ENCODE peak calls at places on chromosomes 11 and 22, in seven cellular contexts. N, F, O, E, J, A and M are unnamed samples.

GRCh38 chr11:33182246-33182878 is 21.1 kb upstream of the CSTF3 start:
- DNase-seq in N (no peak), F (no peak), O (no peak), E (no peak), J (no peak), A (no peak), M (no peak)

GRCh38 chr11:61587541-61587941 is 6.7 kb upstream of the SYT7 start:
- DNase-seq in N (no peak), F (no peak), O (no peak), E (peak; percentile 87), J (no peak), A (peak; percentile 70), M (peak; percentile 72)

GRCh38 chr11:86068138-86068861 is 584 bp downstream of the PICALM start:
- DNase-seq in N (no peak), F (no peak), O (no peak), E (peak; percentile 65), J (peak; percentile 35), A (peak; percentile 31), M (peak; percentile 37)

GRCh38 chr22:27751277-27752070 is 50.1 kb downstream of the MN1 start:
- DNase-seq in N (no peak), F (no peak), O (no peak), E (no peak), J (no peak), A (no peak), M (no peak)

GRCh38 chr11:1746516-1746931 is 3.9 kb downstream of the IFITM10 start:
- DNase-seq in N (no peak), F (no peak), O (no peak), E (no peak), J (no peak), A (peak; percentile 29), M (peak; percentile 82)

GRCh38 chr11:45106006-45106405 is 40.4 kb upstream of the PRDM11 start:
- DNase-seq in N (peak; percentile 60), F (no peak), O (peak; percentile 53), E (no peak), J (no peak), A (no peak), M (no peak)

GRCh38 chr11:45025716-45026492 is 75.2 kb upstream of the TP53I11 start:
- DNase-seq in N (peak; percentile 77), F (peak; percentile 15), O (peak; percentile 60), E (no peak), J (no peak), A (peak; percentile 72), M (peak; percentile 85)

GRCh38 chr22:22771696-22772377 is 115.8 kb upstream of the IGLL5 start:
- DNase-seq in N (peak; percentile 61), F (no peak), O (peak; percentile 18), E (no peak), J (no peak), A (no peak), M (no peak)

GRCh38 chr11:86737752-86738151 is 62.6 kb upstream of the PRSS23 start:
- DNase-seq in N (no peak), F (no peak), O (no peak), E (no peak), J (peak; percentile 64), A (no peak), M (no peak)

GRCh38 chr11:29310016-29310415 is 706.8 kb downstream of the KCNA4 start:
- DNase-seq in N (no peak), F (peak; percentile 50), O (no peak), E (no peak), J (peak; percentile 76), A (no peak), M (no peak)

GRCh38 chr11:11044137-11044855 is 186.4 kb upstream of the ZBED5 start:
- DNase-seq in N (no peak), F (no peak), O (no peak), E (no peak), J (no peak), A (no peak), M (no peak)

GRCh38 chr11:126079640-126080205 is 17.1 kb upstream of the CDON start:
- DNase-seq in N (no peak), F (no peak), O (no peak), E (peak; percentile 30), J (peak; percentile 5), A (no peak), M (no peak)

GRCh38 chr11:14835491-14836105 is 56.4 kb downstream of the CYP2R1 start:
- DNase-seq in N (no peak), F (no peak), O (no peak), E (no peak), J (no peak), A (no peak), M (no peak)

GRCh38 chr11:72816404-72816990 is 2.3 kb downstream of the ATG16L2 start:
- DNase-seq in N (no peak), F (no peak), O (no peak), E (no peak), J (no peak), A (no peak), M (no peak)

GRCh38 chr11:45092901-45093760 is 53.3 kb upstream of the PRDM11 start:
- DNase-seq in N (peak; percentile 38), F (peak; percentile 43), O (no peak), E (no peak), J (peak; percentile 15), A (no peak), M (no peak)

GRCh38 chr11:2987881-2988280 is 4.2 kb downstream of the NAP1L4 start:
- DNase-seq in N (no peak), F (no peak), O (no peak), E (no peak), J (peak; percentile 31), A (no peak), M (no peak)

GRCh38 chr22:31533391-31533790 is 37.1 kb downstream of the SFI1 start:
- DNase-seq in N (no peak), F (no peak), O (no peak), E (no peak), J (no peak), A (no peak), M (no peak)

GRCh38 chr11:134429104-134429503 is 17.1 kb upstream of the B3GAT1 start:
- DNase-seq in N (no peak), F (no peak), O (no peak), E (no peak), J (no peak), A (no peak), M (no peak)

GRCh38 chr22:41564563-41564962 is 3.8 kb downstream of the CSDC2 start:
- DNase-seq in N (no peak), F (no peak), O (no peak), E (no peak), J (peak; percentile 30), A (no peak), M (no peak)

GRCh38 chr22:41561788-41562187 is 978 bp downstream of the CSDC2 start:
- DNase-seq in N (no peak), F (no peak), O (no peak), E (no peak), J (no peak), A (peak; percentile 67), M (no peak)

GRCh38 chr22:41562461-41562860 is 1.7 kb downstream of the CSDC2 start:
- DNase-seq in N (no peak), F (no peak), O (no peak), E (no peak), J (no peak), A (no peak), M (no peak)

GRCh38 chr22:41561335-41561734 is 525 bp downstream of the CSDC2 start:
- DNase-seq in N (no peak), F (no peak), O (no peak), E (peak; percentile 40), J (no peak), A (no peak), M (no peak)

DNA sequence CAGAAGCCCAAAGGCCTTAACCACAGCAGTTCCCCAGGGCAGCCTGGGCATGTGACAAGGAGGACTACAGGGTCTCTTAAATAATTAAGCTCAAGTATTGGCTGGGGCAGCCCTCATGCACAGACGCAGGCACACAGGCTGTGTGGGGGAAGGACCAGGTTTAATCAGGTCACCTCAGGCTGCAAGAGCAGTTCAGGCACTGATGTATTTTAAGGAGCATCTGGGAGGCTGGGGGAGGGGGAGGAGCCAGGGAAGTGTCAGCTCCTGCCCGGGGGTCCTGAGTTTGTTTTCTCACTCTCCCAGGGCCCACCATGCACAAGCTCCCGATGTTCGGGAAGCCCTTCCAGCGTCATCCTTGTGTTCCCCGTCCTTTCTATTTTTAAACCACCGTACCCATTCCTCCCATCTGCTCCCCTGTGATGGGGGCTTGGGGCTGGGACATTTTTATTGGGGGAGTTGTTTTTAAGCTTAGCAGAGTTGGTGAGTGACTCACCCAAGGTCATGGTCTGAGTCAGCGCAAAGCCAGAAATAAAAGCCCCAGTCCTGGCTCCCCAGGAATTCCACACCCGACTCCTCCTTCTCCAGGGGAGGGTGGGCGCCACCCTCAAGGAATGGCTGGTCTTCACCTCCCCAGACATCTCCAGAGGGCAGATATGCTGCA is 2.4 kb downstream of the CSDC2 start:
- DNase-seq in N (no peak), F (no peak), O (no peak), E (no peak), J (peak; percentile 55), A (no peak), M (no peak)
- H3K4me3 ChIP-seq in N (peak overlapping the region; percentile 23), F (peak overlapping the region; percentile 12), O (peak overlapping the region; percentile 54), E (no peak overlapping the region), J (no peak overlapping the region), A (peak overlapping the region; percentile 74), M (no peak overlapping the region)

DNA sequence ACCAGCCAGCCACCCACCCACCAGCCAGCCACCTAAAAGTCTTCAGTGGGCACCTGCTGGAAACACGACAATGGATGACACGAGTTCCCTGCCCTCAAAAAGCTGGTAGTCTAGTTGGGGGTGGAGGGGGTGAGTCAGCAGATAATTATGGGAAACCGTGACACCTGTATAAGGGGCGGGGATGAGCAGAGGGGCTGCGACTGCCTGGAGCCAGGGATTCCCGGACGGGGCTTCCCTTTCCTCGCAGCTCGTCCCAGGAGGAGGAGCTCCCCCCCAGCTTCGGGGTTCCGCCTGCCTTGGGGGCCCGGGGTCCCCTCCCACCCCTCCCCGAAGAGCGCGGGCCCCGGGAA is 2.3 kb upstream of the RTN4RL2 start:
- DNase-seq in N (no peak), F (no peak), O (no peak), E (no peak), J (no peak), A (no peak), M (no peak)
- H3K4me3 ChIP-seq in N (no peak overlapping the region), F (no peak overlapping the region), O (peak overlapping the region; percentile 46), E (peak overlapping the region; percentile 66), J (no peak overlapping the region), A (peak overlapping the region; percentile 65), M (peak overlapping the region; percentile 60)

GRCh38 chr11:118015385-118015841 is 29.2 kb downstream of the IL10RA start:
- DNase-seq in N (no peak), F (no peak), O (peak; percentile 52), E (no peak), J (no peak), A (no peak), M (no peak)
- H3K4me3 ChIP-seq in N (no peak overlapping the region), F (no peak overlapping the region), O (no peak overlapping the region), E (no peak overlapping the region), J (no peak overlapping the region), A (no peak overlapping the region), M (no peak overlapping the region)

GRCh38 chr22:38845368-38845740 is 1.5 kb upstream of the NPTXR start:
- DNase-seq in N (no peak), F (no peak), O (no peak), E (no peak), J (no peak), A (no peak), M (no peak)

GRCh38 chr22:38844661-38845367 is 986 bp upstream of the NPTXR start:
- DNase-seq in N (no peak), F (peak; percentile 94), O (no peak), E (no peak), J (no peak), A (no peak), M (no peak)

GRCh38 chr22:38843201-38843715 is 570 bp downstream of the NPTXR start:
- DNase-seq in N (no peak), F (no peak), O (no peak), E (peak; percentile 89), J (peak; percentile 63), A (peak; percentile 41), M (peak; percentile 46)

GRCh38 chr22:38842512-38843200 is 1.2 kb downstream of the NPTXR start:
- DNase-seq in N (no peak), F (no peak), O (no peak), E (no peak), J (no peak), A (no peak), M (no peak)

GRCh38 chr22:38843716-38844660 is at the start of gene NPTXR:
- DNase-seq in N (no peak), F (no peak), O (no peak), E (peak; percentile 89), J (peak; percentile 52), A (peak; percentile 54), M (peak; percentile 76)
- H3K4me3 ChIP-seq in N (peak within 1 kb of the TSS; percentile 28), F (peak within 1 kb of the TSS; percentile 26), O (peak within 1 kb of the TSS; percentile 53), E (peak within 1 kb of the TSS; percentile 61), J (no peak within 1 kb of the TSS), A (peak within 1 kb of the TSS; percentile 75), M (peak within 1 kb of the TSS; percentile 58)